ENCODE peak calls at places on chromosomes 16 and 17, in five cellular contexts. J, O, M, W and I are unnamed samples.

GRCh38 chr17:78592991-78593329 is 15.8 kb upstream of the DNAH17 start:
- DNase-seq in M (no peak), W (no peak), O (no peak), J (no peak), I (no peak)

GRCh38 chr16:67641779-67642708 is 2.9 kb upstream of the CARMIL2 start:
- DNase-seq in J (no peak), M (no peak), O (no peak), W (no peak), I (no peak)

GRCh38 chr17:81960130-81960958 is 643 bp downstream of the NOTUM start:
- DNase-seq in J (no peak), W (no peak), O (no peak), M (no peak), I (no peak)

GRCh38 chr17:56153215-56153614 is at the start of gene ANKFN1:
- DNase-seq in J (no peak), W (no peak), O (no peak), M (no peak), I (no peak)

GRCh38 chr16:35210681-35211433 is 1751.4 kb downstream of the TP53TG3F start:
- DNase-seq in W (no peak), J (no peak), M (no peak), O (no peak), I (no peak)

GRCh38 chr17:18258356-18259038 is at the start of gene FLII:
- DNase-seq in W (peak), J (peak), M (peak), O (peak), I (peak)

GRCh38 chr17:4895676-4896331 is 3.5 kb upstream of the C17orf107 start:
- DNase-seq in J (no peak), M (no peak), W (peak), O (no peak), I (no peak)

GRCh38 chr17:38852771-38853291 is 690 bp downstream of the RPL23 start:
- DNase-seq in J (no peak), M (no peak), O (no peak), W (peak), I (no peak)

GRCh38 chr16:50680907-50681885 is at the start of gene SNX20:
- DNase-seq in M (no peak), O (peak), J (no peak), W (peak), I (peak)